ENCODE peak calls at places on chromosome 17, in four cellular contexts. One of them, this sample, is unnamed.

GRCh38 chr17:80967404-80967872 is 24.2 kb upstream of the CHMP6 start:
- DNase-seq in NCI-H1092 treated with DMSO at 0.1 percent for 48 hours: no peak
- DNase-seq in activated T-cell treated with anti-CD3 and anti-CD28 coated beads, Interleukin-2, amount 50 U/mL, for 72 hours: no peak
- DNase-seq in cardiac fibroblast: no peak
- DNase-seq in this sample: no peak

GRCh38 chr17:44828919-44829557 is 1.0 kb downstream of the GJC1 start:
- DNase-seq in activated T-cell treated with anti-CD3 and anti-CD28 coated beads, Interleukin-2, amount 50 U/mL, for 72 hours: peak
- DNase-seq in NCI-H1092 treated with DMSO at 0.1 percent for 48 hours: peak
- DNase-seq in cardiac fibroblast: peak
- DNase-seq in this sample: no peak

GRCh38 chr17:43134774-43135453 is 9.8 kb upstream of the BRCA1 start:
- DNase-seq in activated T-cell treated with anti-CD3 and anti-CD28 coated beads, Interleukin-2, amount 50 U/mL, for 72 hours: no peak
- DNase-seq in NCI-H1092 treated with DMSO at 0.1 percent for 48 hours: no peak
- DNase-seq in cardiac fibroblast: no peak
- DNase-seq in this sample: no peak

GRCh38 chr17:35969558-35970442 is 11.5 kb downstream of the CCL16 start:
- DNase-seq in activated T-cell treated with anti-CD3 and anti-CD28 coated beads, Interleukin-2, amount 50 U/mL, for 72 hours: peak
- DNase-seq in cardiac fibroblast: peak
- DNase-seq in NCI-H1092 treated with DMSO at 0.1 percent for 48 hours: peak
- DNase-seq in this sample: peak

GRCh38 chr17:18033442-18034099 is 5.4 kb downstream of the ATPAF2 start:
- DNase-seq in NCI-H1092 treated with DMSO at 0.1 percent for 48 hours: peak
- DNase-seq in cardiac fibroblast: peak
- DNase-seq in activated T-cell treated with anti-CD3 and anti-CD28 coated beads, Interleukin-2, amount 50 U/mL, for 72 hours: peak
- DNase-seq in this sample: peak

GRCh38 chr17:16988749-16989229 is 16.9 kb upstream of the TNFRSF13B start:
- DNase-seq in NCI-H1092 treated with DMSO at 0.1 percent for 48 hours: no peak
- DNase-seq in cardiac fibroblast: peak
- DNase-seq in activated T-cell treated with anti-CD3 and anti-CD28 coated beads, Interleukin-2, amount 50 U/mL, for 72 hours: no peak
- DNase-seq in this sample: no peak

GRCh38 chr17:77959216-77959925 is 868 bp downstream of the TNRC6C start:
- DNase-seq in activated T-cell treated with anti-CD3 and anti-CD28 coated beads, Interleukin-2, amount 50 U/mL, for 72 hours: peak
- DNase-seq in cardiac fibroblast: peak
- DNase-seq in NCI-H1092 treated with DMSO at 0.1 percent for 48 hours: peak
- DNase-seq in this sample: peak

GRCh38 chr17:50564916-50565315 is 4.4 kb downstream of the CACNA1G start:
- DNase-seq in NCI-H1092 treated with DMSO at 0.1 percent for 48 hours: no peak
- DNase-seq in cardiac fibroblast: peak
- DNase-seq in activated T-cell treated with anti-CD3 and anti-CD28 coated beads, Interleukin-2, amount 50 U/mL, for 72 hours: no peak
- DNase-seq in this sample: no peak

GRCh38 chr17:64507418-64507766 is 615 bp downstream of the CEP95 start:
- DNase-seq in NCI-H1092 treated with DMSO at 0.1 percent for 48 hours: peak
- DNase-seq in activated T-cell treated with anti-CD3 and anti-CD28 coated beads, Interleukin-2, amount 50 U/mL, for 72 hours: no peak
- DNase-seq in cardiac fibroblast: peak
- DNase-seq in this sample: peak

GRCh38 chr17:80108321-80108971 is 7.1 kb downstream of the GAA start:
- DNase-seq in activated T-cell treated with anti-CD3 and anti-CD28 coated beads, Interleukin-2, amount 50 U/mL, for 72 hours: no peak
- DNase-seq in NCI-H1092 treated with DMSO at 0.1 percent for 48 hours: no peak
- DNase-seq in cardiac fibroblast: no peak
- DNase-seq in this sample: no peak

GRCh38 chr17:50955160-50955559 is 89.0 kb upstream of the TOB1 start:
- DNase-seq in cardiac fibroblast: no peak
- DNase-seq in NCI-H1092 treated with DMSO at 0.1 percent for 48 hours: no peak
- DNase-seq in activated T-cell treated with anti-CD3 and anti-CD28 coated beads, Interleukin-2, amount 50 U/mL, for 72 hours: no peak
- DNase-seq in this sample: no peak

This sample was measured in NCI-H1105.